ENCODE peak calls at places on chromosomes 6 and 20, in six cellular contexts. One of them, this sample, is unnamed. For H3K4me1, the result is how much of the 10 kb centered on the place peaks cover.

GRCh38 chr6:28474441-28475219 is 31.3 kb upstream of the ZSCAN23 start:
- DNase-seq in heart right ventricle: no peak
- DNase-seq in psoas muscle: no peak
- DNase-seq in ovary: no peak
- DNase-seq in esophagus muscularis mucosa: no peak
- DNase-seq in lower lobe of right lung: no peak
- DNase-seq in this sample: no peak

GRCh38 chr6:51640016-51640415 is 447.4 kb downstream of the PKHD1 start:
- DNase-seq in heart right ventricle: no peak
- DNase-seq in psoas muscle: no peak
- DNase-seq in ovary: no peak
- DNase-seq in esophagus muscularis mucosa: no peak
- DNase-seq in lower lobe of right lung: no peak
- DNase-seq in this sample: no peak

GRCh38 chr6:136609878-136610706 is 59.9 kb upstream of the MAP7 start:
- DNase-seq in heart right ventricle: no peak
- DNase-seq in psoas muscle: no peak
- DNase-seq in ovary: peak
- DNase-seq in esophagus muscularis mucosa: no peak
- DNase-seq in lower lobe of right lung: peak
- DNase-seq in this sample: peak

GRCh38 chr20:34874094-34874654 is 1.5 kb upstream of the GGT7 start:
- DNase-seq in heart right ventricle: peak
- DNase-seq in psoas muscle: peak
- DNase-seq in ovary: peak
- DNase-seq in esophagus muscularis mucosa: peak
- DNase-seq in lower lobe of right lung: peak
- DNase-seq in this sample: peak

GRCh38 chr6:75993236-75994162 is 79.0 kb downstream of the IMPG1 start:
- DNase-seq in heart right ventricle: no peak
- DNase-seq in psoas muscle: no peak
- DNase-seq in ovary: no peak
- DNase-seq in esophagus muscularis mucosa: no peak
- DNase-seq in lower lobe of right lung: no peak
- DNase-seq in this sample: no peak

GRCh38 chr20:30487947-30488926 is 769.2 kb upstream of the DEFB115 start:
- DNase-seq in heart right ventricle: no peak
- DNase-seq in psoas muscle: no peak
- DNase-seq in ovary: no peak
- DNase-seq in esophagus muscularis mucosa: peak
- DNase-seq in lower lobe of right lung: no peak
- DNase-seq in this sample: peak

GRCh38 chr20:34627458-34627857 is 49.4 kb downstream of the PIGU start:
- DNase-seq in heart right ventricle: no peak
- DNase-seq in psoas muscle: no peak
- DNase-seq in ovary: no peak
- DNase-seq in esophagus muscularis mucosa: no peak
- DNase-seq in lower lobe of right lung: no peak
- DNase-seq in this sample: no peak

GRCh38 chr6:149098700-149099276 is 218.7 kb upstream of the TAB2 start:
- DNase-seq in heart right ventricle: no peak
- DNase-seq in psoas muscle: no peak
- DNase-seq in ovary: no peak
- DNase-seq in esophagus muscularis mucosa: no peak
- DNase-seq in lower lobe of right lung: no peak
- DNase-seq in this sample: no peak

GRCh38 chr6:50889492-50889891 is 70.8 kb downstream of the TFAP2B start:
- DNase-seq in heart right ventricle: no peak
- DNase-seq in psoas muscle: no peak
- DNase-seq in ovary: no peak
- DNase-seq in esophagus muscularis mucosa: no peak
- DNase-seq in lower lobe of right lung: no peak
- DNase-seq in this sample: no peak

GRCh38 chr6:10395946-10396577 is 18.8 kb downstream of the TFAP2A start:
- DNase-seq in heart right ventricle: no peak
- DNase-seq in psoas muscle: no peak
- DNase-seq in ovary: no peak
- DNase-seq in esophagus muscularis mucosa: no peak
- DNase-seq in lower lobe of right lung: no peak
- DNase-seq in this sample: no peak

GRCh38 chr6:34680802-34681515 is 15.6 kb downstream of the ILRUN start:
- DNase-seq in heart right ventricle: no peak
- DNase-seq in psoas muscle: no peak
- DNase-seq in ovary: no peak
- DNase-seq in esophagus muscularis mucosa: no peak
- DNase-seq in lower lobe of right lung: no peak
- DNase-seq in this sample: peak

GRCh38 chr6:154602708-154603107 is 92.2 kb upstream of the CNKSR3 start:
- DNase-seq in heart right ventricle: no peak
- DNase-seq in psoas muscle: no peak
- DNase-seq in ovary: no peak
- DNase-seq in esophagus muscularis mucosa: no peak
- DNase-seq in lower lobe of right lung: no peak
- DNase-seq in this sample: no peak

GRCh38 chr20:23574977-23575376 is 6.7 kb upstream of the CST9L start:
- DNase-seq in heart right ventricle: no peak
- DNase-seq in psoas muscle: no peak
- DNase-seq in ovary: no peak
- DNase-seq in esophagus muscularis mucosa: no peak
- DNase-seq in lower lobe of right lung: no peak
- DNase-seq in this sample: no peak

GRCh38 chr20:4713401-4713800 is 8.3 kb upstream of the PRND start:
- DNase-seq in heart right ventricle: no peak
- DNase-seq in psoas muscle: no peak
- DNase-seq in ovary: no peak
- DNase-seq in esophagus muscularis mucosa: peak
- DNase-seq in lower lobe of right lung: no peak
- DNase-seq in this sample: no peak

GRCh38 chr20:235891-236290 is 8.8 kb downstream of the DEFB129 start:
- DNase-seq in heart right ventricle: no peak
- DNase-seq in psoas muscle: no peak
- DNase-seq in ovary: no peak
- DNase-seq in esophagus muscularis mucosa: no peak
- DNase-seq in lower lobe of right lung: no peak
- DNase-seq in this sample: peak
- TF ChIP-seq CTCF in heart right ventricle: peak
- TF ChIP-seq CTCF in psoas muscle: no peak
- TF ChIP-seq CTCF in ovary: no peak
- TF ChIP-seq CTCF in esophagus muscularis mucosa: no peak
- TF ChIP-seq CTCF in lower lobe of right lung: peak
- TF ChIP-seq CTCF in this sample: no peak

GRCh38 chr6:99426454-99426762 is 1.3 kb upstream of the PNISR start:
- DNase-seq in heart right ventricle: no peak
- DNase-seq in psoas muscle: no peak
- DNase-seq in ovary: no peak
- DNase-seq in esophagus muscularis mucosa: no peak
- DNase-seq in lower lobe of right lung: no peak
- DNase-seq in this sample: no peak
- H3K4me1 ChIP-seq in heart right ventricle: half or more
- H3K4me1 ChIP-seq in psoas muscle: under half
- H3K4me1 ChIP-seq in ovary: under half
- H3K4me1 ChIP-seq in esophagus muscularis mucosa: half or more
- H3K4me1 ChIP-seq in lower lobe of right lung: under half
- H3K4me1 ChIP-seq in this sample: half or more

GRCh38 chr6:168949876-168950499 is 303.7 kb downstream of the THBS2 start:
- DNase-seq in heart right ventricle: no peak
- DNase-seq in psoas muscle: no peak
- DNase-seq in ovary: no peak
- DNase-seq in esophagus muscularis mucosa: no peak
- DNase-seq in lower lobe of right lung: no peak
- DNase-seq in this sample: no peak
- H3K27ac ChIP-seq in heart right ventricle: no peak
- H3K27ac ChIP-seq in psoas muscle: no peak
- H3K27ac ChIP-seq in ovary: no peak
- H3K27ac ChIP-seq in esophagus muscularis mucosa: peak
- H3K27ac ChIP-seq in lower lobe of right lung: no peak
- H3K27ac ChIP-seq in this sample: no peak

DNA sequence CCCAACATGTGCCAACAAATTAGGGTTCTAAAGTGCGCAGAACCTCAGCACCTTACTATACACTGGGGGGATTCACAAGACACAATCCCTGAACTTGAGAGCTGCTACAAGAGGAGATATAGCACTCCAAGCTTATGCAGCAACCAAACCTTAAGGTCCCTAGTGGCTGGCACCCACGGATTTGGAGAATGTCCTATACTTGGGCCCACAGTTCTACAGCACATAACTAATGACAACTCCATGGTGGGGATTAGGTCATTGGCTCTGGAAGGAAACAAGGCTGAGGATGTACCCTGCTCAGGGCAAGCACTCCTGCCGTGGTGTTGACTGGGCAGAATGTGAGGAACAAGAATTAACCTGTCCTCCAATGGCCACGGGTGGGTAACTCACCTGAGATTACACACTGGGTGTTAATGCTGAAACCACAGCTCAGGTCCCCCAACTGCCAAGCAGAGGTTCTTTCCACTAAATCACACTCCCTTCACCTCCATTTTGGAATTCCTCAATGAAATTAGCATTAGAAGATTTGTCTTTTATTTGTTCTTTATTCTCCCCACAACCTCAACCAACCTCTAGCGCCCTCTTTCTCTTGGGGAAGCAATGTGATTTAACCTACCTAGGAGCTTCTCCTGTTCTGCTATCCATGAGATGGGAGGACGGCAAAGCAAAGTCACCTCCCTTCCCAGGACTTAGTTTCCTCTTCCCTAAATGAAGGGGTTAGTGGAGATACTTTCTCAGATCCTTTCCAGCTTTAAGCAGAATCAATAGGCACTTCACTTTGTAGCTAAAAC is 32.0 kb downstream of the TRERF1 start:
- DNase-seq in heart right ventricle: no peak
- DNase-seq in psoas muscle: no peak
- DNase-seq in ovary: no peak
- DNase-seq in esophagus muscularis mucosa: no peak
- DNase-seq in lower lobe of right lung: no peak
- DNase-seq in this sample: no peak
- TF ChIP-seq CTCF in heart right ventricle: no peak
- TF ChIP-seq CTCF in psoas muscle: no peak
- TF ChIP-seq CTCF in ovary: no peak
- TF ChIP-seq CTCF in esophagus muscularis mucosa: no peak
- TF ChIP-seq CTCF in lower lobe of right lung: no peak
- TF ChIP-seq CTCF in this sample: no peak

GRCh38 chr20:63626424-63627128 is at the start of gene GMEB2:
- DNase-seq in heart right ventricle: peak
- DNase-seq in psoas muscle: peak
- DNase-seq in ovary: peak
- DNase-seq in esophagus muscularis mucosa: peak
- DNase-seq in lower lobe of right lung: peak
- DNase-seq in this sample: peak

GRCh38 chr20:63624486-63624885 is 2.4 kb downstream of the GMEB2 start:
- DNase-seq in heart right ventricle: no peak
- DNase-seq in psoas muscle: no peak
- DNase-seq in ovary: no peak
- DNase-seq in esophagus muscularis mucosa: no peak
- DNase-seq in lower lobe of right lung: no peak
- DNase-seq in this sample: no peak

GRCh38 chr20:63627700-63628245 is 872 bp upstream of the GMEB2 start:
- DNase-seq in heart right ventricle: no peak
- DNase-seq in psoas muscle: no peak
- DNase-seq in ovary: peak
- DNase-seq in esophagus muscularis mucosa: no peak
- DNase-seq in lower lobe of right lung: no peak
- DNase-seq in this sample: no peak

GRCh38 chr20:63627129-63627699 is 313 bp upstream of the GMEB2 start:
- DNase-seq in heart right ventricle: peak
- DNase-seq in psoas muscle: peak
- DNase-seq in ovary: peak
- DNase-seq in esophagus muscularis mucosa: peak
- DNase-seq in lower lobe of right lung: peak
- DNase-seq in this sample: peak

DNA sequence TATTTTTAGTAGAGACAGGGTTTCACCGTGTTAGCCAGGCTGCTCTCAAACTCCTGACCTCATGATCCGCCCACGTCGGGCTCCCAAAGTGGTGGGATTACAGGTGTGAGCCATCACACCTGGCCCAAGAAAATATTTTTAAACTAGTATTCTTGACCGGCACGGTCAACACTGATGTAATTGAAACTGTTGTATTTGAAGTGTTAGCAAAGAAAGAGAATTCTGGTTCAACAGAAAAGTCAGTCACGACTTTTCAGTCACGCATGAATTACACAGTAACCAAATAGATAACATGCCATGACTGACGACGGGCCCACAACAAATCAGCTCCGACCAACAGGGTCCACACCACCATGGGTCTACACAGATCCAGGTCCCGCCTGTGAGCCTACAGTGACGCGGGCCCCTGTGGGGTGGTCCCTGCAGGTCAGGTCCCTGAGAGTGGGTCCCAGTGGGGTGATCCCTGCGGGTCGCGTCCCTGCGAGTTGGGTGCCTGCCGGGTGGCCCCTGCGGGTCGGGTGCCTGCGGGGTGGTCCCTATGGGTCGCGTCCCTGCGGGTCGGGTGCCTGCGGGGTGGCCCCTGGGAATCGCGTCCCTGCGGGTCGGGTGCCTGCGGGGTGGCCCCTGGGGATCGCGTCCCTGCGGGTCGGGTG is 1.0 kb downstream of the GMEB2 start:
- DNase-seq in heart right ventricle: peak
- DNase-seq in psoas muscle: no peak
- DNase-seq in ovary: peak
- DNase-seq in esophagus muscularis mucosa: no peak
- DNase-seq in lower lobe of right lung: peak
- DNase-seq in this sample: peak
- H3K4me1 ChIP-seq in heart right ventricle: under half
- H3K4me1 ChIP-seq in psoas muscle: under half
- H3K4me1 ChIP-seq in ovary: under half
- H3K4me1 ChIP-seq in esophagus muscularis mucosa: under half
- H3K4me1 ChIP-seq in lower lobe of right lung: under half
- H3K4me1 ChIP-seq in this sample: under half

GRCh38 chr6:158762787-158763439 is 56.3 kb downstream of the EZR start:
- DNase-seq in heart right ventricle: no peak
- DNase-seq in psoas muscle: no peak
- DNase-seq in ovary: no peak
- DNase-seq in esophagus muscularis mucosa: no peak
- DNase-seq in lower lobe of right lung: no peak
- DNase-seq in this sample: no peak
- H3K27ac ChIP-seq in heart right ventricle: no peak
- H3K27ac ChIP-seq in psoas muscle: no peak
- H3K27ac ChIP-seq in ovary: no peak
- H3K27ac ChIP-seq in esophagus muscularis mucosa: peak
- H3K27ac ChIP-seq in lower lobe of right lung: no peak
- H3K27ac ChIP-seq in this sample: peak